ENCODE peak calls at places on chromosomes 12 and 14, in eight cellular contexts. V is body of pancreas, J is neural progenitor cell, F is SK-N-MC, W is testis, N is lower lobe of right lung, S is pancreas, A is aorta. L is an unnamed sample.

GRCh38 chr14:75566321-75566720 is 12.1 kb upstream of the FLVCR2 start:
- DNase-seq in W (no peak), F (no peak), V (no peak), A (no peak), S (no peak), N (no peak), J (no peak), L (no peak)

GRCh38 chr12:3529281-3529680 is 38.3 kb downstream of the PRMT8 start:
- DNase-seq in J (no peak), S (no peak), V (no peak), A (no peak), N (no peak), W (no peak), F (no peak), L (no peak)

GRCh38 chr14:103887170-103887501 is 39.8 kb upstream of the PPP1R13B start:
- DNase-seq in F (no peak), S (no peak), N (no peak), V (no peak), W (no peak), A (no peak), J (no peak), L (no peak)

GRCh38 chr12:53624453-53624852 is 1.7 kb downstream of the ATF7 start:
- DNase-seq in S (no peak), A (no peak), V (no peak), J (no peak), W (no peak), N (no peak), F (no peak), L (no peak)

GRCh38 chr12:68303850-68304249 is 28.3 kb downstream of the MDM1 start:
- DNase-seq in V (no peak), N (no peak), W (peak; percentile 25), S (no peak), J (no peak), A (peak; percentile 47), F (no peak), L (no peak)

GRCh38 chr14:65153101-65153500 is 50.8 kb upstream of the MAX start:
- DNase-seq in S (no peak), V (no peak), N (no peak), W (peak; percentile 27), F (no peak), A (no peak), J (no peak), L (no peak)

GRCh38 chr14:102492523-102492910 is 17.1 kb downstream of the ANKRD9 start:
- DNase-seq in A (peak; percentile 22), V (no peak), J (no peak), S (no peak), F (no peak), W (no peak), N (peak; percentile 24), L (no peak)

GRCh38 chr12:49334226-49334625 is 2.8 kb downstream of the C1QL4 start:
- DNase-seq in W (no peak), A (no peak), N (no peak), S (no peak), F (no peak), J (no peak), V (no peak), L (no peak)

GRCh38 chr12:109637341-109637740 is 63.7 kb downstream of the MVK start:
- DNase-seq in F (no peak), N (no peak), V (no peak), J (no peak), S (no peak), A (no peak), W (no peak), L (no peak)

GRCh38 chr12:120980800-120981368 is 2.5 kb downstream of the HNF1A start:
- DNase-seq in A (no peak), J (no peak), S (peak; percentile 47), W (no peak), F (no peak), N (no peak), V (peak; percentile 68), L (no peak)

GRCh38 chr12:95168746-95169145 is 48.5 kb downstream of the FGD6 start:
- DNase-seq in W (no peak), F (no peak), J (peak; percentile 70), V (no peak), S (no peak), N (no peak), A (no peak), L (no peak)

GRCh38 chr12:108734200-108734906 is 3.0 kb upstream of the CORO1C start:
- DNase-seq in F (peak; percentile 69), W (no peak), J (no peak), A (peak; percentile 56), N (no peak), V (peak; percentile 80), S (peak; percentile 43), L (no peak)

GRCh38 chr12:958449-959123 is 9.1 kb upstream of the RAD52 start:
- DNase-seq in W (peak; percentile 25), N (no peak), V (no peak), A (no peak), F (no peak), J (peak; percentile 11), S (no peak), L (no peak)

DNA sequence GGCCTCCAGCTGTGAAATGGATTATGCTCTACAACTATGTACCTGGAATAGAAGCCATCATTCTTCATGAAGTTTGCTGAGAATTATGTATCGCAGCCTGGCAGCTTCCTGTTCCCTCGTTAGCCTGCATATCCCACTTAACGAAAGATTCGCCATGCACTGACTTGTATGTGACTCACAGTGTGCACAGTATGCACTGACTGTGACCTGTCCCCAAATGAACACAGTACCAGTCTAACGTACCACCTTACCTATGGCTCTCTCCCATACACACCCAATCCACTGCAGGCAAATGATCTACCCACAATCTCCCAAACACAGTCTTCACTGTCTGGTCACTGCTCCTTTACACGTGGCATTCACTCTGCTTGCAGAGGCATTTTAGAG is 163.5 kb upstream of the EEA1 start:
- DNase-seq in S (no peak), V (no peak), W (no peak), F (no peak), A (no peak), N (no peak), J (no peak), L (no peak)
- H3K9me3 ChIP-seq in S (no peaks in the 10 kb centered on the region), V (no peaks in the 10 kb centered on the region), W (no peaks in the 10 kb centered on the region), F (no peaks in the 10 kb centered on the region), A (no peaks in the 10 kb centered on the region), N (no peaks in the 10 kb centered on the region), J (no peaks in the 10 kb centered on the region), L (no peaks in the 10 kb centered on the region)

GRCh38 chr12:124865728-124866127 is 2.1 kb upstream of the SCARB1 start:
- DNase-seq in A (no peak), N (no peak), J (no peak), S (no peak), F (no peak), W (no peak), V (no peak), L (no peak)
- H3K27ac ChIP-seq in A (no peak overlapping the region), N (no peak overlapping the region), J (no peak overlapping the region), S (no peak overlapping the region), F (no peak overlapping the region), W (no peak overlapping the region), V (no peak overlapping the region), L (no peak overlapping the region)

DNA sequence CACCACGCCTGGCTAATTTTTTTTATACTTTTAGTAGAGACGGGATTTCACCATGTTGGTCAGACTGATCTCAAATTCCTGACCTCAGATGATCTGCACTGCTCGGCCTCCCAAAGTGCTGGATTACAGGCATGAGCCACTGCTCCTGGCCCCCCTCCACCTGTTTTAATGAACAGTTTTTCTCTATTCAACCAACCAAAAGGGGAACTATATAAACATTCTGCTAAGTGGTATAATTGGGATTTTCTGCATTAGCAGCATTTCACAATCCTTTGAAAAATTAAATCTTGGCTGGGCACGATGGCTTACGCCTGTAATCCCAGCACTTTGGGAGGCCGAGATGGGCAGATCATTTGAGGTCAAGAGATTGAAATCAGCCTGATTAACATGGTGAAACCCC is 44.8 kb downstream of the KNTC1 start:
- DNase-seq in F (no peak), A (no peak), V (no peak), W (no peak), J (no peak), N (no peak), S (no peak), L (no peak)
- H3K36me3 ChIP-seq in F (peaks cover 83% of the 10 kb centered on the region), A (peaks cover 2% of the 10 kb centered on the region), V (no peaks in the 10 kb centered on the region), W (no peaks in the 10 kb centered on the region), J (peaks cover 25% of the 10 kb centered on the region), N (peaks cover 56% of the 10 kb centered on the region), S (no peaks in the 10 kb centered on the region), L (peaks cover 81% of the 10 kb centered on the region)

GRCh38 chr12:38056701-38057689 is 259.6 kb upstream of the ALG10B start:
- DNase-seq in W (no peak), J (no peak), F (no peak), N (no peak), A (no peak), S (no peak), V (no peak), L (no peak)

GRCh38 chr12:38053113-38053512 is 263.5 kb upstream of the ALG10B start:
- DNase-seq in N (no peak), J (no peak), W (no peak), F (no peak), S (no peak), V (no peak), A (no peak), L (no peak)

DNA sequence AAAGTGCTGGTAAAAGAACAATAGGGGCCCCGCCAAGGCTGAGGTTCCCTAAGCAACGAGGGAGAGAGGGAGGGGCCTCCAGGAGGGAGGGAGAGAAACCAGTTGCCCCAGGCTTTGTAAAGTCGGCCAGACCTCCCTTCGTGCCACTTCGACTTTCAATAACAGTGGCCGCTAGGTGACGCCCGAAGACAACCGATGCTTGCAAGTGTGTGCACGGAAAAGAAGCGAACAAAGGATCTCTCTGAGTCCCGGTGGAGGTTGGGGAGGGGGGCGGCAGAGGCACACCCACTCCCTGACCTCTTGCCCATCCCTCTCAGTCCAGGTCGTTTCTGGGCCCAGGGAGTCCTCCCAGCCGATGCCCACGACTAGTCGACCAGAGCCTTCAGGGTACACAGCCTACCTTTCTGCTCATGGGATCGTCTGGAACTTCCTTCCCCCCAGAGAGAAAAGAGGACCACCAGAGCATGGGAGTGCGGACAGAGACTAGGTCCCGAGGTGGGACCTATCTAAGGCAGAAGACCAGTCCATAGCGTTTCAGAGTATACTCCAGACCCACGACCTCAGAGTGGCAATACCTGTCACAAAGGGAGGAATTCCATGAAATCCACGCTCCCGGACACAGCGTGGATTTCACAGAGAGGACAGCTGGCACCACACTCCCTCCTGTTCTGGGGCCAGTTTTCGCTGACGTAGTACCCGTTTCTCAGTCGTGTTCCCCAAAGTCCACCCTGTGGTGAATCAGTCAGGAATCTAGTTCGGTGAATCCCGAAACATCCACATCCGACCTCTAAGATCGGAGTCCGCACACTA is 262.7 kb upstream of the ALG10B start:
- DNase-seq in A (no peak), S (peak; percentile 71), N (peak; percentile 67), F (no peak), W (peak; percentile 33), V (peak; percentile 82), J (no peak), L (peak; percentile 52)
- H3K9me3 ChIP-seq in A (no peaks in the 10 kb centered on the region), S (no peaks in the 10 kb centered on the region), N (no peaks in the 10 kb centered on the region), F (no peaks in the 10 kb centered on the region), W (no peaks in the 10 kb centered on the region), V (no peaks in the 10 kb centered on the region), J (peaks cover 7% of the 10 kb centered on the region), L (peaks cover 69% of the 10 kb centered on the region)

DNA sequence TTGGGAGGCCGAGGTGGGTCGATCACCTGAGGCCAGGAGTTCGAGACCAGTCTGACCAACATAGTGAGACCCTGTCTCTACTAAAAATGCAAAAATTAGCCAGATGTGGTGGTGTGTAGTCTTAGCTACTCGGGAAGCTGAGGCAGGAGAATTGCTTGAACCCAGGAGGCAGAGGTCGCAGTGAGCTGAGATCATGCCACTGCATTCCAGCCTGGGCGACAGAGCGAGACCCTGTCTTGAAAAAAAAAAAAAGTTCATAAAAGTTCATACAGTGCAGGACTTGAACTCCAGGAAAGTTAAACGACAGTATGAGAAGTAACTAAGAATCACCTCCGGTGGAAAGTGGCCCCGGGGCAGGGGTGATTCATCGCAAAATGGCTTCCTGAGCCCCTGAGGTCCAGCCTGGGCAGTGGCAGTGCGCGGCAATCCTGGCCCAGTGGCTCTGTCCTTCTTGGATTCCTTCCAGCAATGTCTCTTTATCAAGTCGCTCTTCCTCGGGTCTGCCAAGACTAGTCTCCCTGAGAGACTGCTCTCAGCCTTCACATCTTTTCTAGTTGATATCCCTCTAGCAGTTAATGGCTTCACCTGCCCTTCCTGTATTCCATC is 16.7 kb upstream of the MAP1LC3B2 start:
- DNase-seq in S (no peak), W (peak; percentile 57), A (no peak), N (no peak), V (no peak), J (no peak), F (no peak), L (no peak)
- H3K27ac ChIP-seq in S (no peak overlapping the region), W (no peak overlapping the region), A (no peak overlapping the region), N (no peak overlapping the region), V (no peak overlapping the region), J (no peak overlapping the region), F (no peak overlapping the region), L (no peak overlapping the region)